ENCODE peak calls at places on chromosomes 5 and 9, in five cellular contexts. I, F, G, J and C are unnamed samples.

GRCh38 chr5:87340716-87341115 is 72.0 kb downstream of the CCNH start:
- DNase-seq in I (no peak), F (no peak), G (no peak), J (no peak), C (no peak)

GRCh38 chr5:20972419-20972925 is 984.5 kb upstream of the CDH18 start:
- DNase-seq in I (no peak), F (no peak), G (no peak), J (peak; percentile 9), C (no peak)

GRCh38 chr5:80959768-80960442 is at the start of gene RASGRF2:
- DNase-seq in I (peak; percentile 2), F (no peak), G (peak; percentile 26), J (peak; percentile 62), C (no peak)

GRCh38 chr5:13648822-13649221 is 295.7 kb downstream of the DNAH5 start:
- DNase-seq in I (no peak), F (no peak), G (no peak), J (no peak), C (no peak)

GRCh38 chr9:13588151-13589043 is 308.9 kb upstream of the MPDZ start:
- DNase-seq in I (no peak), F (no peak), G (no peak), J (no peak), C (no peak)

GRCh38 chr5:90590-91547 is 1.1 kb upstream of the PLEKHG4B start:
- DNase-seq in I (peak; percentile 12), F (no peak), G (peak; percentile 58), J (no peak), C (no peak)

GRCh38 chr9:122058707-122059106 is 34.4 kb downstream of the TTLL11 start:
- DNase-seq in I (no peak), F (no peak), G (no peak), J (no peak), C (no peak)

GRCh38 chr5:74636552-74636951 is 4.0 kb downstream of the ENC1 start:
- DNase-seq in I (no peak), F (no peak), G (no peak), J (peak; percentile 47), C (no peak)

GRCh38 chr9:89893886-89894285 is 289.1 kb downstream of the GADD45G start:
- DNase-seq in I (no peak), F (no peak), G (no peak), J (no peak), C (no peak)

GRCh38 chr5:132751444-132751843 is 4.2 kb downstream of the CCNI2 start:
- DNase-seq in I (peak; percentile 28), F (no peak), G (no peak), J (no peak), C (no peak)

GRCh38 chr9:95822583-95823431 is 52.7 kb upstream of the ERCC6L2 start:
- DNase-seq in I (no peak), F (peak; percentile 2), G (no peak), J (peak; percentile 7), C (no peak)

GRCh38 chr5:15450949-15451348 is 49.0 kb upstream of the FBXL7 start:
- DNase-seq in I (no peak), F (no peak), G (no peak), J (no peak), C (no peak)

GRCh38 chr5:52560366-52560765 is 227.3 kb upstream of the ITGA1 start:
- DNase-seq in I (no peak), F (peak; percentile 3), G (no peak), J (no peak), C (no peak)

GRCh38 chr5:160287378-160288051 is 24.8 kb downstream of the CCNJL start:
- DNase-seq in I (peak; percentile 93), F (no peak), G (peak; percentile 92), J (peak; percentile 67), C (peak; percentile 79)

GRCh38 chr5:7047862-7048261 is 334.6 kb downstream of the TENT4A start:
- DNase-seq in I (no peak), F (no peak), G (peak; percentile 66), J (peak; percentile 72), C (peak; percentile 86)

GRCh38 chr5:40258205-40258604 is 421.5 kb upstream of the PTGER4 start:
- DNase-seq in I (no peak), F (no peak), G (no peak), J (no peak), C (no peak)

GRCh38 chr5:180026320-180026719 is 45.2 kb downstream of the RNF130 start:
- DNase-seq in I (peak; percentile 36), F (no peak), G (peak; percentile 53), J (no peak), C (no peak)

GRCh38 chr5:143613329-143613728 is 198.6 kb upstream of the HMHB1 start:
- DNase-seq in I (no peak), F (no peak), G (no peak), J (no peak), C (no peak)

GRCh38 chr5:75335952-75336624 is 932 bp upstream of the HMGCR start:
- DNase-seq in I (peak; percentile 71), F (peak; percentile 73), G (no peak), J (peak; percentile 69), C (no peak)

GRCh38 chr5:82165740-82166530 is 112.2 kb downstream of the RPS23 start:
- DNase-seq in I (peak; percentile 89), F (peak; percentile 59), G (peak; percentile 65), J (peak; percentile 59), C (peak; percentile 77)

GRCh38 chr5:91162534-91163381 is 220.4 kb downstream of the ARRDC3 start:
- DNase-seq in I (peak; percentile 85), F (peak; percentile 51), G (peak; percentile 75), J (peak; percentile 77), C (peak; percentile 85)

GRCh38 chr9:22097712-22098111 is 88.6 kb upstream of the CDKN2B start:
- DNase-seq in I (peak; percentile 54), F (no peak), G (no peak), J (no peak), C (no peak)

GRCh38 chr5:83450840-83451239 is 20.7 kb upstream of the VCAN start:
- DNase-seq in I (no peak), F (no peak), G (no peak), J (no peak), C (no peak)

GRCh38 chr9:101487443-101487855 is 46.2 kb upstream of the RNF20 start:
- DNase-seq in I (no peak), F (no peak), G (no peak), J (peak; percentile 15), C (no peak)

GRCh38 chr9:36485647-36486453 is 85.8 kb upstream of the RNF38 start:
- DNase-seq in I (peak; percentile 30), F (no peak), G (no peak), J (peak; percentile 32), C (no peak)

GRCh38 chr9:36487482-36488321 is 85.0 kb upstream of the MELK start:
- DNase-seq in I (peak; percentile 95), F (peak; percentile 73), G (peak; percentile 93), J (peak; percentile 90), C (peak; percentile 91)

GRCh38 chr9:36486454-36486932 is 86.2 kb upstream of the MELK start:
- DNase-seq in I (peak; percentile 28), F (no peak), G (no peak), J (peak; percentile 34), C (no peak)

GRCh38 chr9:36488322-36488838 is 84.3 kb upstream of the MELK start:
- DNase-seq in I (no peak), F (no peak), G (no peak), J (no peak), C (no peak)

DNA sequence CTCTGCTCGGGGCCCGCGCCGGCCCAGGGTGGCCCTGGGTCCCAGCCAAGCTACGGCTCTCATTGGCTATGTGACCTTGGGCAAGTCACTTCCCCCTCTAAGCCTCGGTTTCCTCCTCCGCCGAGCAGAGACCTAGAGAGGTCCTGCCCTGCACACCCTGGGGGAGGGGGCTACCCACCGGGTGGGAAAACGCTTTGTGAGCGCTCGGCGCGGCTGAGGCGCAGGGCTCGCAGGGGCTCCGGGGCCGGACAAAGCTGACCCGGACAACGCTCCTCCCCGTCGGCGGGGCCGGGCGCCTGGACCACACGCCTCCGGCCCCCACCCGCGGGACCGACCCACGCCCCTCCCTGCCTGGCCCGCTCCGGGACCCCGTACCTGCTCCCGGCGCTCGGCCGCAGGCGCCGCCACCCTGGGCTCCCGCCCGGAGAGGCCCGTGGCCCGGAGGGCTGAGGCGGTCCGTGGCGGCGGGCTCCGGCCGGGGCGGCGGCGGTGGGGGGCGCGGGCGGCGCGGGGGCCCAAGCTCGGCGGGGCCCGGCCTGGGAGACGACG is 85.7 kb upstream of the MELK start:
- DNase-seq in I (peak; percentile 59), F (no peak), G (peak; percentile 36), J (peak; percentile 61), C (peak; percentile 60)
- H3K4me1 ChIP-seq in I (peaks cover 11% of the 10 kb centered on the region), F (peaks cover 24% of the 10 kb centered on the region), G (peaks cover 51% of the 10 kb centered on the region), J (peaks cover 9% of the 10 kb centered on the region), C (peaks cover 3% of the 10 kb centered on the region)

DNA sequence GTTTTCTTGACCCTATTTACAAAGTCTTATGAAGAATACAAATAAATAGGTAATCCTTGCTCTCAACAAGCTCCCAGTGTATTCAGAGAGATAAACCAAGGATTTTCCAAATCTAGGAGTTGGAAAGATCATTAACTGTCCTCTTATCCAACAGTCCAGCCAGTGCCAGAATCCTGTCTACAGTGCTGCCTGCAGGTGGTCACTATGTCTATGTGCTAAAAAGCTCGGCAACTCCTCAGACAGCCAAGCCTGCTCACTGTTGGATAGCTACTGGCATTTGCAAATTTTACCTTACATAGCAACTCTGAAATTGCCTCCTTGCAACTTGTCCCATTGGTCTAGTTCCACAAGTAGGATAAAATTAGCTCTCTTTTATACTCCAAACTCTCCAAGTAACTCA is 187.4 kb downstream of the DCP2 start:
- DNase-seq in I (no peak), F (no peak), G (no peak), J (no peak), C (no peak)
- H3K4me3 ChIP-seq in I (no peak overlapping the region), F (no peak overlapping the region), G (no peak overlapping the region), J (no peak overlapping the region), C (no peak overlapping the region)

GRCh38 chr9:91483835-91484234 is 60.2 kb upstream of the NFIL3 start:
- DNase-seq in I (no peak), F (no peak), G (no peak), J (no peak), C (no peak)
- H3K4me1 ChIP-seq in I (no peaks in the 10 kb centered on the region), F (no peaks in the 10 kb centered on the region), G (no peaks in the 10 kb centered on the region), J (no peaks in the 10 kb centered on the region), C (no peaks in the 10 kb centered on the region)

GRCh38 chr9:98209530-98209929 is 17.1 kb upstream of the CORO2A start:
- DNase-seq in I (no peak), F (no peak), G (no peak), J (no peak), C (no peak)

GRCh38 chr9:98208635-98209034 is 16.2 kb upstream of the CORO2A start:
- DNase-seq in I (no peak), F (no peak), G (peak; percentile 75), J (no peak), C (no peak)

GRCh38 chr9:98214811-98215210 is 22.4 kb upstream of the CORO2A start:
- DNase-seq in I (peak; percentile 78), F (no peak), G (peak; percentile 55), J (no peak), C (no peak)

GRCh38 chr9:98210435-98210834 is 18.0 kb upstream of the CORO2A start:
- DNase-seq in I (no peak), F (no peak), G (peak; percentile 71), J (no peak), C (no peak)

GRCh38 chr9:98211260-98211659 is 18.8 kb upstream of the CORO2A start:
- DNase-seq in I (no peak), F (no peak), G (no peak), J (peak; percentile 29), C (no peak)
- H3K4me3 ChIP-seq in I (no peak overlapping the region), F (no peak overlapping the region), G (no peak overlapping the region), J (no peak overlapping the region), C (no peak overlapping the region)